ENCODE peak calls at places on chromosomes 13 and 19, in four cellular contexts. One of them, this sample, is unnamed.

GRCh38 chr19:14416743-14417214 is 2.4 kb downstream of the DDX39A start:
- DNase-seq in hepatocyte: no peak
- DNase-seq in PC-9: no peak
- DNase-seq in fibroblast of pulmonary artery: no peak
- DNase-seq in this sample: no peak

GRCh38 chr13:93776936-93777335 is 550.3 kb downstream of the GPC6 start:
- DNase-seq in hepatocyte: no peak
- DNase-seq in PC-9: no peak
- DNase-seq in fibroblast of pulmonary artery: peak; percentile 53
- DNase-seq in this sample: no peak

GRCh38 chr19:28386080-28386869 is 826.7 kb downstream of the UQCRFS1 start:
- DNase-seq in hepatocyte: no peak
- DNase-seq in PC-9: no peak
- DNase-seq in fibroblast of pulmonary artery: no peak
- DNase-seq in this sample: no peak

GRCh38 chr19:48962029-48962848 is 2.9 kb upstream of the FTL start:
- DNase-seq in hepatocyte: peak; percentile 88
- DNase-seq in PC-9: peak; percentile 72
- DNase-seq in fibroblast of pulmonary artery: peak; percentile 33
- DNase-seq in this sample: peak; percentile 76

GRCh38 chr13:44329909-44330545 is 43.6 kb upstream of the SERP2 start:
- DNase-seq in hepatocyte: no peak
- DNase-seq in PC-9: no peak
- DNase-seq in fibroblast of pulmonary artery: no peak
- DNase-seq in this sample: no peak

GRCh38 chr13:30618186-30618937 is 642 bp downstream of the USPL1 start:
- DNase-seq in hepatocyte: peak; percentile 25
- DNase-seq in PC-9: no peak
- DNase-seq in fibroblast of pulmonary artery: no peak
- DNase-seq in this sample: peak; percentile 3

GRCh38 chr19:50728084-50728737 is 5.0 kb downstream of the CLEC11A start:
- DNase-seq in hepatocyte: peak; percentile 88
- DNase-seq in PC-9: no peak
- DNase-seq in fibroblast of pulmonary artery: peak; percentile 87
- DNase-seq in this sample: no peak

GRCh38 chr13:103694033-103694432 is 627.8 kb upstream of the SLC10A2 start:
- DNase-seq in hepatocyte: no peak
- DNase-seq in PC-9: no peak
- DNase-seq in fibroblast of pulmonary artery: no peak
- DNase-seq in this sample: no peak

GRCh38 chr19:6692027-6692426 is 22.1 kb upstream of the TNFSF14 start:
- DNase-seq in hepatocyte: no peak
- DNase-seq in PC-9: no peak
- DNase-seq in fibroblast of pulmonary artery: no peak
- DNase-seq in this sample: no peak

GRCh38 chr13:32504263-32504662 is 34.3 kb downstream of the N4BP2L2 start:
- DNase-seq in hepatocyte: no peak
- DNase-seq in PC-9: no peak
- DNase-seq in fibroblast of pulmonary artery: no peak
- DNase-seq in this sample: no peak

GRCh38 chr13:110483386-110483785 is 78.1 kb downstream of the RAB20 start:
- DNase-seq in hepatocyte: no peak
- DNase-seq in PC-9: no peak
- DNase-seq in fibroblast of pulmonary artery: no peak
- DNase-seq in this sample: no peak

GRCh38 chr13:57633141-57633949 is 1.8 kb downstream of the PCDH17 start:
- DNase-seq in hepatocyte: peak; percentile 60
- DNase-seq in PC-9: no peak
- DNase-seq in fibroblast of pulmonary artery: peak; percentile 10
- DNase-seq in this sample: no peak

GRCh38 chr13:67134322-67135129 is 95.6 kb downstream of the PCDH9 start:
- DNase-seq in hepatocyte: no peak
- DNase-seq in PC-9: no peak
- DNase-seq in fibroblast of pulmonary artery: peak; percentile 30
- DNase-seq in this sample: no peak

GRCh38 chr13:98842074-98842473 is 89.6 kb upstream of the SLC15A1 start:
- DNase-seq in hepatocyte: peak; percentile 51
- DNase-seq in PC-9: no peak
- DNase-seq in fibroblast of pulmonary artery: no peak
- DNase-seq in this sample: no peak

GRCh38 chr13:31045621-31046081 is 113.2 kb downstream of the TEX26 start:
- DNase-seq in hepatocyte: peak; percentile 88
- DNase-seq in PC-9: peak; percentile 95
- DNase-seq in fibroblast of pulmonary artery: peak; percentile 96
- DNase-seq in this sample: peak; percentile 74

GRCh38 chr13:102510072-102510471 is 86.7 kb upstream of the TPP2 start:
- DNase-seq in hepatocyte: no peak
- DNase-seq in PC-9: no peak
- DNase-seq in fibroblast of pulmonary artery: no peak
- DNase-seq in this sample: no peak

GRCh38 chr13:102504002-102504401 is 92.8 kb upstream of the TPP2 start:
- DNase-seq in hepatocyte: no peak
- DNase-seq in PC-9: no peak
- DNase-seq in fibroblast of pulmonary artery: no peak
- DNase-seq in this sample: no peak

DNA sequence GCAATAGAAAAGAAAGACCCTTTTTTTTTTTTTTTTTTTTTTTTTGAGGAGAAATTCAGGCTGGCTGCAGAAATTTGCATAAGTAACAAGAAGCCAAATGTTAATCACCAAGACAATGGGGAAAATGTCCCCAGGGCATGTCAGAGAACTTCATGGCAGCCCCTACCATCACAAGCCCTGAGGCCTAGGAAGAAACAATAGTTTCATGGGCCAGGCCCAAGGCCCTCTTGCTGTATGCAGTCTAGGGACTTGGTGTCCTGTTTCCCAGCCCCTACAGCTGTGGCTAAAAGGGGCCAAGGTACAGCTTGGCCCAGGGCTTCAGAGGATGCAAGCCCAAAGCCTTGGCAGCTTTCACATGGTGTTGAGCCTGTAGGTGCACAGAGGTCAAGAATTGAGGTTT is 88.4 kb upstream of the TPP2 start:
- DNase-seq in hepatocyte: no peak
- DNase-seq in PC-9: no peak
- DNase-seq in fibroblast of pulmonary artery: no peak
- DNase-seq in this sample: no peak
- TF ChIP-seq CTCF in hepatocyte: no peak
- TF ChIP-seq CTCF in PC-9: no peak
- TF ChIP-seq CTCF in fibroblast of pulmonary artery: no peak
- TF ChIP-seq CTCF in this sample: no peak

DNA sequence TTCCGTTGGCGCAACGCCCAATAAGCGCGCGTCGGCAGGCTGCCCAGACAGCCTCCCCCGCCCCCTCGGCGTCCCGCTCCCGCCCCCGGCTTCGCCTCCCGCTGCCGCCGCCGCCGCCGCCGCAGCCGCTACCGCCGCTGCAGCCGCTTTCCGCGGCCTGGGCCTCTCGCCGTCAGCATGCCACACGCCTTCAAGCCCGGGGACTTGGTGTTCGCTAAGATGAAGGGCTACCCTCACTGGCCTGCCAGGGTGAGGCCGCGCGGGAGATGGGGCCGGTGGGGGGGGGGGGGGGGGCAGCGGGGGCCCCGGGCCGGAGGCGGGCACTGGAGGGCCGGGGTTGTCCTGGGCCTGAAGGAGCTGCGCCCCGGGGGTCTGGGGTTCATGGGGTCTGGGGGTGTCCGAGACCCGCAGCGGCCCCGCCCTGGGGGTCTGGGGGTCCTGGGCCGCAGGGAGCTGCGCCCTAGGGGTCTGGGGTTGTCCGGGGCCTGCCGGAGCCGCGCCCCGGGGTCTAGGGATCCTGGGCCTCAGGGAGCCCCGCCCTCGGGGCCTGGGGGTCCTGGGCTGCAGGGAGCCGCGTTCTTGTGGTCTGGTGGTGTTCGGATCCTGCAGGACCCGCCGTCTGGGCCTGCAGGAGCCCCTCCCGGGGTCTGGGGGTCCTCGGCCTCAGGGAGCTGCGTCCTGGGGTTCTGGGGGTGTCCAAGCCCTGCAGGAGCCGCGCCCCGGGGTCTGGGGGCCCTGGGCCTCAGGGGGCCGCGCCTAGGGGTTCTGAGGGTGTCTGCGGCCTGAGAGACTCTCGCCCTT is at the start of gene HDGFL2:
- DNase-seq in hepatocyte: no peak
- DNase-seq in PC-9: no peak
- DNase-seq in fibroblast of pulmonary artery: no peak
- DNase-seq in this sample: no peak
- TF ChIP-seq CTCF in hepatocyte: no peak
- TF ChIP-seq CTCF in PC-9: no peak
- TF ChIP-seq CTCF in fibroblast of pulmonary artery: no peak
- TF ChIP-seq CTCF in this sample: no peak

GRCh38 chr13:63048648-63049047 is 1633.0 kb upstream of the PCDH20 start:
- DNase-seq in hepatocyte: no peak
- DNase-seq in PC-9: no peak
- DNase-seq in fibroblast of pulmonary artery: no peak
- DNase-seq in this sample: no peak
- TF ChIP-seq CTCF in hepatocyte: no peak
- TF ChIP-seq CTCF in PC-9: no peak
- TF ChIP-seq CTCF in fibroblast of pulmonary artery: peak; percentile 4
- TF ChIP-seq CTCF in this sample: no peak

GRCh38 chr19:54648129-54648528 is 14.7 kb upstream of the LILRB4 start:
- DNase-seq in hepatocyte: no peak
- DNase-seq in PC-9: no peak
- DNase-seq in fibroblast of pulmonary artery: no peak
- DNase-seq in this sample: no peak
- TF ChIP-seq CTCF in hepatocyte: no peak
- TF ChIP-seq CTCF in PC-9: no peak
- TF ChIP-seq CTCF in fibroblast of pulmonary artery: no peak
- TF ChIP-seq CTCF in this sample: no peak

GRCh38 chr19:16259385-16260159 is 61.9 kb downstream of the AP1M1 start:
- DNase-seq in hepatocyte: no peak
- DNase-seq in PC-9: no peak
- DNase-seq in fibroblast of pulmonary artery: no peak
- DNase-seq in this sample: no peak
- TF ChIP-seq CTCF in hepatocyte: no peak
- TF ChIP-seq CTCF in PC-9: no peak
- TF ChIP-seq CTCF in fibroblast of pulmonary artery: no peak
- TF ChIP-seq CTCF in this sample: no peak

DNA sequence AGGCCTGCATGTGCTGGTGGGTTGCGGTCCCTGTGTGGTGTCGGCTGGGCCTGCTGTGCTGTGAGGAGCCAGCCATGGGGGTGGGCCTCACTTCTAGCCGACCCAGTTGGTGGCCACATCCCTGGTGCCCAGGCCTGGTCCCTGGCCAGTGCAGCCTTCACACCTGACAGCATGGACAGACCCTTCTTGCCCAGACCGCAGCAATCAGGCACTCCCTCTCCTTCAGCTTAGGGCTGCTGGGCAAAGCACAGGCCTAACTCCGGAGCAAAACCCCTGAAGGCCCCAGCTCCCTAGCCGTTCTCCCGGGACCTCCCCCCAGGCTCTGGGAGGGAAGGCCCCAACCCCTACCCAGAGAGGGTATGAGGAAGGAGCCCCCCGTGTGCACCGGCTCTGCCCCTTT is 6.6 kb upstream of the MCF2L start:
- DNase-seq in hepatocyte: no peak
- DNase-seq in PC-9: no peak
- DNase-seq in fibroblast of pulmonary artery: no peak
- DNase-seq in this sample: no peak
- TF ChIP-seq CTCF in hepatocyte: no peak
- TF ChIP-seq CTCF in PC-9: no peak
- TF ChIP-seq CTCF in fibroblast of pulmonary artery: no peak
- TF ChIP-seq CTCF in this sample: no peak

GRCh38 chr13:97222934-97223710 is 989 bp downstream of the MBNL2 start:
- DNase-seq in hepatocyte: no peak
- DNase-seq in PC-9: peak; percentile 92
- DNase-seq in fibroblast of pulmonary artery: no peak
- DNase-seq in this sample: no peak
- TF ChIP-seq CTCF in hepatocyte: no peak
- TF ChIP-seq CTCF in PC-9: no peak
- TF ChIP-seq CTCF in fibroblast of pulmonary artery: no peak
- TF ChIP-seq CTCF in this sample: no peak

GRCh38 chr13:91286317-91286716 is 61.2 kb upstream of the MIR17HG start:
- DNase-seq in hepatocyte: no peak
- DNase-seq in PC-9: no peak
- DNase-seq in fibroblast of pulmonary artery: no peak
- DNase-seq in this sample: no peak
- TF ChIP-seq CTCF in hepatocyte: no peak
- TF ChIP-seq CTCF in PC-9: no peak
- TF ChIP-seq CTCF in fibroblast of pulmonary artery: no peak
- TF ChIP-seq CTCF in this sample: no peak

GRCh38 chr19:11453468-11454341 is 18.3 kb downstream of the PRKCSH start:
- DNase-seq in hepatocyte: no peak
- DNase-seq in PC-9: no peak
- DNase-seq in fibroblast of pulmonary artery: no peak
- DNase-seq in this sample: no peak
- TF ChIP-seq CTCF in hepatocyte: peak; percentile 27
- TF ChIP-seq CTCF in PC-9: peak; percentile 64
- TF ChIP-seq CTCF in fibroblast of pulmonary artery: peak; percentile 16
- TF ChIP-seq CTCF in this sample: peak; percentile 27